ENCODE peak calls at places on chromosomes 6 and 20, in four cellular contexts. B, E, C and L are unnamed samples.
A peak's percentile ranks its signal among the peaks of the same experiment; 100 is the strongest.

GRCh38 chr6:14396826-14397517 is 279.4 kb downstream of the CD83 start:
- DNase-seq in C (no peak), B (peak; percentile 37), E (no peak), L (peak; percentile 91)

GRCh38 chr6:29011276-29011734 is 6.2 kb upstream of the ZNF311 start:
- DNase-seq in B (peak; percentile 91), E (no peak), C (peak; percentile 35), L (peak; percentile 71)

GRCh38 chr6:149368065-149368464 is 32.0 kb upstream of the SUMO4 start:
- DNase-seq in B (no peak), E (no peak), C (no peak), L (no peak)

GRCh38 chr20:33846291-33846916 is 35.3 kb downstream of the CHMP4B start:
- DNase-seq in E (no peak), B (peak; percentile 57), C (no peak), L (no peak)

GRCh38 chr20:58722877-58723627 is 30.5 kb downstream of the NPEPL1 start:
- DNase-seq in C (no peak), B (no peak), E (no peak), L (no peak)

GRCh38 chr6:142944126-142945066 is 580 bp downstream of the HIVEP2 start:
- DNase-seq in B (peak; percentile 48), C (peak; percentile 69), E (peak; percentile 79), L (peak; percentile 77)

GRCh38 chr20:50089787-50090177 is 23.2 kb downstream of the UBE2V1 start:
- DNase-seq in E (no peak), B (no peak), C (no peak), L (no peak)

GRCh38 chr6:68771426-68771825 is 136.3 kb downstream of the ADGRB3 start:
- DNase-seq in E (no peak), B (no peak), C (no peak), L (no peak)

GRCh38 chr6:21111399-21111725 is 482.2 kb upstream of the SOX4 start:
- DNase-seq in E (peak; percentile 92), C (peak; percentile 22), B (no peak), L (no peak)

GRCh38 chr6:151701820-151702562 is 105.5 kb upstream of the ESR1 start:
- DNase-seq in E (no peak), C (no peak), B (no peak), L (no peak)

GRCh38 chr6:111096246-111096645 is 8.9 kb downstream of the SLC16A10 start:
- DNase-seq in C (no peak), E (no peak), B (no peak), L (no peak)

GRCh38 chr20:34553366-34553867 is 5.1 kb upstream of the MAP1LC3A start:
- DNase-seq in B (peak; percentile 11), E (no peak), C (no peak), L (no peak)

GRCh38 chr20:13535627-13536026 is 103.1 kb downstream of the TASP1 start:
- DNase-seq in C (no peak), E (no peak), B (no peak), L (no peak)

GRCh38 chr20:23477223-23477622 is 13.7 kb upstream of the CST8 start:
- DNase-seq in B (no peak), C (no peak), E (no peak), L (no peak)

GRCh38 chr20:61049684-61050083 is 202.4 kb upstream of the CDH4 start:
- DNase-seq in B (no peak), E (no peak), C (no peak), L (no peak)

GRCh38 chr20:61100489-61100888 is 151.6 kb upstream of the CDH4 start:
- DNase-seq in C (no peak), B (no peak), E (no peak), L (no peak)

GRCh38 chr6:40710626-40711354 is 123.6 kb upstream of the LRFN2 start:
- DNase-seq in B (no peak), E (no peak), C (no peak), L (no peak)

GRCh38 chr6:81086931-81087330 is 665.5 kb downstream of the TENT5A start:
- DNase-seq in E (no peak), C (no peak), B (no peak), L (no peak)

GRCh38 chr20:7843613-7844012 is 96.6 kb downstream of the HAO1 start:
- DNase-seq in C (no peak), B (no peak), E (no peak), L (no peak)

GRCh38 chr6:37615564-37616340 is 81.9 kb downstream of the MDGA1 start:
- DNase-seq in E (no peak), C (no peak), B (peak; percentile 61), L (no peak)

GRCh38 chr6:132209351-132209750 is 191.9 kb downstream of the MOXD1 start:
- DNase-seq in C (no peak), B (no peak), E (no peak), L (no peak)
- TF ChIP-seq HMGXB4 in C (no peak), B (no peak), E (no peak), L (no peak)

DNA sequence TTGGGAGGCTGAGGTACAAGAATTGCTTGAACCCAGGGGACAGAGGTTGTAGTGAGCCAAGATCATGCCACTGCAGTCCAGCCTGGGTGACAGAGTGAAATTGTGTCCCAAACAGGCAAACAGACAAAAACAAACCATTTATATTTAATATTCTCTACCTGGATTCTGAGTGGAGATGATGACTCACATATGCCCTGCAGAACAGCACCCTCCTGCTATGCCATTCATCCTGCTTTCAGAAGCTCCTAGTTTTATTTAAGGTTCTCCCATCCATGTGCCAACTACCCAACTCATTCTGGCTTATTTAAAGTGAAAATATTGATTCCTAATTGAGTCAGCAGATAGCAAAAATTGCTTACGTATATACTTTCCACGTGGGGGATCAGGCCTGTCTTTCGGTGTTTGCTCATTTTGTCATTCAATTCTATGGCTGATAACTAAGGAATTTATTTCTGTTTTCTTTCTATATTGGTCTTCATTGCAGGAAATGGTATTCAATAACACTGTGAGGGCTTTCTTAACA is 459.1 kb upstream of the JAG1 start:
- DNase-seq in E (no peak), C (peak; percentile 22), B (no peak), L (no peak)
- TF ChIP-seq HMGXB4 in E (no peak), C (no peak), B (no peak), L (no peak)

DNA sequence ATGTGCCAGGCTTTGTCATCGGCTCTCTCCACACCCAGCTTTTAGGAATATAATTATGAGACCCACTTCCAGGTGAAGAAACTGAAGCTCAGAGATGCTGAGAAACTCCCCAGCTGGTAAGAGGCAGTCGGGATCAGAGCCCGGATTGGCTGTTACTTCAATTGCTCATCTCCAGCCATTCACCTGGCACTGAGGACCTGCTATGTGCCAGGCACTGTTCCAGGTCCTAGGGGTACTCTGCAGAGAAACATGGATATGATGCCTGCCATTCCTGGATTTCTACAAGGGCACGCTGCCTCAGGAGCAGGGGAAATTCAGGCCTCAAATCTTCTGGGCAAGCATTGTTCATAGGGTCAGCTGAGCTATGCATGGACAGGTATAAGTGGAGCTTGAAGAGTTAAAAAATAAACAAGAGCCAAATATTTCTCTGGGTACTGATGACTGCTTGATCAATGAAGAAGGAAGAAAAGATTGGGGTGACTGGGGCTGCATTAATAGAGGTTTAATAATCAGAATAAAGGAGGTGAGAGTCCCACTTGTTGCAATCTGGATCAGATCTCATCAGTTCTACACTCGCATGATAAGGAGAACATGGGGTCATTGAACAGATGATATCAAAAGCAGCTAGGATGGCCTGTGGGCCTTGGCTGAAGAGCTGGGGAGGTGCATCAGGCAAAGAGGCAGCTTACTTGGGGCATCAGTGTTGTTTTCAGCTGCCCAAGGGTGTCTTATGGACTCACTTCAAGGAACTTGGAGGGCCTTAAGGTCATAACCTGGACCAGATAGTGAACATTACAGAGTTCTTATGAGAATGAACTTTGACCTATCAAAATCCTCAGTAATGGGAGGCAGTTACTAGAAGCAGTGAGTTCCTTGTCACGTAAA is 80.9 kb upstream of the TOX2 start:
- DNase-seq in C (no peak), B (no peak), E (no peak), L (no peak)
- TF ChIP-seq HMGXB4 in C (no peak), B (no peak), E (no peak), L (no peak)

DNA sequence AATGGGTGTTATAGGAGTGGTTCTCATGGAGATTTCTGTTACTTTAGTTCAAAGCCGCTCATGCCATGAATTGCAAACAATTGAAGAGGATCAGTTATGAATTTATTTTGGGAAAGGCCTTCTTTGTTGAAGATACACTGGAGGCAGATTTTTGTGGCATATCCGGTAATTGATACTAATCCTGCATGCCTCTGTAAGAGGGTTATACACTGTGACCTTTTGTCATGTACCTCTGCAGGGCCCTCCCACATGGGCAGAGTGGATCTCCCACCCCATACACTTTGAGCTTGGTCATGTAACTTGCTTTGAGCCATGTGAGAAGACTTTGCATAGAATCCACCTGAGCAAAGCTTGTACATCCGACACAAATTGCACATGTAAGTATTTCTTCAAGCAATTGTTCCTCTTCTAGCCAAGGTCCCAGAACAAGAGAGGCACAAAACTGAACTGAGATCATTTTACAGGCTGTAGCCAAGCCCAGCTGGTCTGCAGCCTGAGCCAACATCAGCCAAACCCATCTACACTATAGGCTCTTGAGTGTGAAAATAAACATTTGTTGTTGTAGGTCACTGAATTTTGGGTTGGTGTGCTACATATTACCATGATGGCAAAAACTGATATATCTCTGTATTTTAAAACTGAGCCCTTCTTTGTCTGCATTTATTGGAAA is 492.2 kb downstream of the PREX1 start:
- DNase-seq in C (no peak), B (no peak), E (no peak), L (no peak)
- TF ChIP-seq HMGXB4 in C (no peak), B (no peak), E (no peak), L (no peak)

GRCh38 chr6:78908621-78909020 is 41.3 kb downstream of the IRAK1BP1 start:
- DNase-seq in E (no peak), C (no peak), B (no peak), L (no peak)
- TF ChIP-seq HMGXB4 in E (no peak), C (no peak), B (no peak), L (no peak)

DNA sequence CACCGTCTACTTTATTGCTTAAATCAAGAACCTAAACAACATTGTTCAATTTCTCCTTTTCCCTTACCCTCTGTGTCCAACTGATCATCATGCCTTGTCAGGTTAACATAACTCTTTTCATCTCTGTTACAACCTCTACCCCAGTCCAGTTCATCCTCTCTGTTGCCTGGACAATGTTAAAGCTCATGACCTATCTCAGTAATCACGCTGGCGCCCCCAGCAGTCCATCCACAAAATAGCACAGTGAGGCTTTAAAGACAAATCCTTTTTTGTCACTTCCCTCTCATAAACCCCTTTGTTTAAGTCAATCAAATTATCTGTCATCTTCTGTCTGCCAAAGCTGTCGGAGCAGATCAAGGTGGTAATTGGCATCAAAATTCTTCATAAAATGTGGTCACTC is 140.1 kb downstream of the QKI start:
- DNase-seq in B (peak; percentile 71), E (peak; percentile 66), C (peak; percentile 49), L (peak; percentile 75)
- TF ChIP-seq HMGXB4 in B (no peak), E (no peak), C (no peak), L (no peak)

GRCh38 chr20:31712564-31713311 is 9.9 kb downstream of the BCL2L1 start:
- DNase-seq in C (peak; percentile 95), B (peak; percentile 43), E (peak; percentile 95), L (peak; percentile 57)
- TF ChIP-seq HMGXB4 in C (no peak), B (no peak), E (peak; percentile 24), L (no peak)

DNA sequence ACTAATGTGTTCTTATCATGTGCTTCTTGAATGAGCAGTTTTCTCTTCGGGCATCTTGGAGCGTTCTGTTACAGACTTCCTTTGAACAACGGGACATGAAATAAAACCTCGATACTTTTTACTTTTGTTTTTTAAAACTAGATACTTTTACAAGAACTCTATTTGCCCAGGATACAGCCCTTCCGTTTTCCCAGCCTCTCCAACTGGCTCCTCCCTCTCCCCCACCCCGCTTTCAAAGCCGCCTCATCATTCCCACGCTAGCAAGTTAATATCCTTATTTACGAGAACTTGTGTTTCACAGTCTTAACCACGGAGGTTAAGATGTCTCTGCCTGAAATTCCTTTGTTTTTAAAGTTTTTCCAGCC is 259 bp upstream of the CFAP206 start:
- DNase-seq in C (no peak), E (no peak), B (no peak), L (no peak)
- TF ChIP-seq HMGXB4 in C (no peak), E (no peak), B (no peak), L (no peak)

GRCh38 chr20:37342231-37343177 is 3.4 kb upstream of the SRC start:
- DNase-seq in B (no peak), C (peak; percentile 61), E (peak; percentile 82), L (no peak)
- TF ChIP-seq HMGXB4 in B (no peak), C (no peak), E (no peak), L (no peak)

GRCh38 chr6:170374571-170375444 is 68.2 kb downstream of the FAM120B start:
- DNase-seq in B (no peak), E (peak; percentile 17), C (no peak), L (no peak)
- TF ChIP-seq HMGXB4 in B (no peak), E (no peak), C (no peak), L (no peak)